ENCODE peak calls at places on chromosomes 1 and 21, in eight cellular contexts. One of them, this sample, is unnamed.

GRCh38 chr1:80924290-80924689 is 876.4 kb upstream of the ADGRL2 start:
- DNase-seq in C1 segment of cervical spinal cord: no peak
- DNase-seq in BJ: no peak
- DNase-seq in NCI-H1092: no peak
- DNase-seq in AG09319: no peak
- DNase-seq in NCI-H1417: no peak
- DNase-seq in iris pigment epithelial cell: no peak
- DNase-seq in stimulated activated CD4-positive, alpha-beta T cell treated with anti-CD3 and anti-CD28 coated beads, Interleukin-4, amount 100 ng/mL, for 1 hour: no peak
- DNase-seq in this sample: no peak

GRCh38 chr1:100482167-100482566 is 55.8 kb upstream of the GPR88 start:
- DNase-seq in stimulated activated CD4-positive, alpha-beta T cell treated with anti-CD3 and anti-CD28 coated beads, Interleukin-4, amount 100 ng/mL, for 1 hour: no peak
- DNase-seq in C1 segment of cervical spinal cord: no peak
- DNase-seq in iris pigment epithelial cell: no peak
- DNase-seq in NCI-H1417: no peak
- DNase-seq in AG09319: no peak
- DNase-seq in BJ: no peak
- DNase-seq in NCI-H1092: no peak
- DNase-seq in this sample: no peak

GRCh38 chr1:1157914-1158710 is 15.6 kb upstream of the TTLL10 start:
- DNase-seq in iris pigment epithelial cell: peak
- DNase-seq in AG09319: no peak
- DNase-seq in NCI-H1092: no peak
- DNase-seq in stimulated activated CD4-positive, alpha-beta T cell treated with anti-CD3 and anti-CD28 coated beads, Interleukin-4, amount 100 ng/mL, for 1 hour: peak
- DNase-seq in NCI-H1417: peak
- DNase-seq in C1 segment of cervical spinal cord: peak
- DNase-seq in BJ: no peak
- DNase-seq in this sample: peak

GRCh38 chr1:55868026-55868425 is 652.9 kb upstream of the USP24 start:
- DNase-seq in AG09319: no peak
- DNase-seq in BJ: no peak
- DNase-seq in stimulated activated CD4-positive, alpha-beta T cell treated with anti-CD3 and anti-CD28 coated beads, Interleukin-4, amount 100 ng/mL, for 1 hour: no peak
- DNase-seq in iris pigment epithelial cell: peak
- DNase-seq in NCI-H1417: peak
- DNase-seq in C1 segment of cervical spinal cord: no peak
- DNase-seq in NCI-H1092: no peak
- DNase-seq in this sample: no peak

GRCh38 chr1:31239653-31240241 is at the start of gene NKAIN1:
- DNase-seq in iris pigment epithelial cell: peak
- DNase-seq in C1 segment of cervical spinal cord: no peak
- DNase-seq in BJ: no peak
- DNase-seq in NCI-H1092: peak
- DNase-seq in NCI-H1417: peak
- DNase-seq in AG09319: no peak
- DNase-seq in stimulated activated CD4-positive, alpha-beta T cell treated with anti-CD3 and anti-CD28 coated beads, Interleukin-4, amount 100 ng/mL, for 1 hour: no peak
- DNase-seq in this sample: peak

GRCh38 chr1:183734600-183735036 is 70.3 kb upstream of the RGL1 start:
- DNase-seq in C1 segment of cervical spinal cord: peak
- DNase-seq in AG09319: no peak
- DNase-seq in iris pigment epithelial cell: peak
- DNase-seq in stimulated activated CD4-positive, alpha-beta T cell treated with anti-CD3 and anti-CD28 coated beads, Interleukin-4, amount 100 ng/mL, for 1 hour: no peak
- DNase-seq in NCI-H1092: no peak
- DNase-seq in NCI-H1417: no peak
- DNase-seq in BJ: peak
- DNase-seq in this sample: peak

GRCh38 chr21:44454747-44455523 is at the start of gene LRRC3:
- DNase-seq in NCI-H1092: peak
- DNase-seq in iris pigment epithelial cell: peak
- DNase-seq in C1 segment of cervical spinal cord: no peak
- DNase-seq in stimulated activated CD4-positive, alpha-beta T cell treated with anti-CD3 and anti-CD28 coated beads, Interleukin-4, amount 100 ng/mL, for 1 hour: peak
- DNase-seq in NCI-H1417: peak
- DNase-seq in AG09319: peak
- DNase-seq in BJ: peak
- DNase-seq in this sample: peak

GRCh38 chr1:93839756-93840155 is 39.2 kb downstream of the DNTTIP2 start:
- DNase-seq in NCI-H1417: no peak
- DNase-seq in stimulated activated CD4-positive, alpha-beta T cell treated with anti-CD3 and anti-CD28 coated beads, Interleukin-4, amount 100 ng/mL, for 1 hour: no peak
- DNase-seq in AG09319: no peak
- DNase-seq in NCI-H1092: no peak
- DNase-seq in BJ: no peak
- DNase-seq in C1 segment of cervical spinal cord: no peak
- DNase-seq in iris pigment epithelial cell: no peak
- DNase-seq in this sample: no peak

GRCh38 chr1:14668448-14669029 is 70.1 kb downstream of the KAZN start:
- DNase-seq in stimulated activated CD4-positive, alpha-beta T cell treated with anti-CD3 and anti-CD28 coated beads, Interleukin-4, amount 100 ng/mL, for 1 hour: no peak
- DNase-seq in AG09319: no peak
- DNase-seq in NCI-H1417: no peak
- DNase-seq in C1 segment of cervical spinal cord: no peak
- DNase-seq in iris pigment epithelial cell: no peak
- DNase-seq in BJ: no peak
- DNase-seq in NCI-H1092: no peak
- DNase-seq in this sample: no peak

GRCh38 chr21:34807146-34807880 is 138.5 kb downstream of the CLIC6 start:
- DNase-seq in iris pigment epithelial cell: peak
- DNase-seq in NCI-H1092: no peak
- DNase-seq in C1 segment of cervical spinal cord: no peak
- DNase-seq in BJ: peak
- DNase-seq in NCI-H1417: no peak
- DNase-seq in AG09319: peak
- DNase-seq in stimulated activated CD4-positive, alpha-beta T cell treated with anti-CD3 and anti-CD28 coated beads, Interleukin-4, amount 100 ng/mL, for 1 hour: peak
- DNase-seq in this sample: peak

GRCh38 chr1:212219679-212220463 is 65.3 kb upstream of the PPP2R5A start:
- DNase-seq in AG09319: no peak
- DNase-seq in NCI-H1417: no peak
- DNase-seq in C1 segment of cervical spinal cord: no peak
- DNase-seq in NCI-H1092: no peak
- DNase-seq in iris pigment epithelial cell: peak
- DNase-seq in BJ: no peak
- DNase-seq in stimulated activated CD4-positive, alpha-beta T cell treated with anti-CD3 and anti-CD28 coated beads, Interleukin-4, amount 100 ng/mL, for 1 hour: no peak
- DNase-seq in this sample: peak

GRCh38 chr1:5905431-5905830 is 86.8 kb downstream of the NPHP4 start:
- DNase-seq in AG09319: no peak
- DNase-seq in NCI-H1417: no peak
- DNase-seq in iris pigment epithelial cell: no peak
- DNase-seq in stimulated activated CD4-positive, alpha-beta T cell treated with anti-CD3 and anti-CD28 coated beads, Interleukin-4, amount 100 ng/mL, for 1 hour: no peak
- DNase-seq in C1 segment of cervical spinal cord: no peak
- DNase-seq in NCI-H1092: no peak
- DNase-seq in BJ: no peak
- DNase-seq in this sample: no peak

GRCh38 chr1:176775996-176776395 is 313.0 kb downstream of the PAPPA2 start:
- DNase-seq in NCI-H1092: no peak
- DNase-seq in BJ: no peak
- DNase-seq in stimulated activated CD4-positive, alpha-beta T cell treated with anti-CD3 and anti-CD28 coated beads, Interleukin-4, amount 100 ng/mL, for 1 hour: no peak
- DNase-seq in NCI-H1417: no peak
- DNase-seq in iris pigment epithelial cell: no peak
- DNase-seq in C1 segment of cervical spinal cord: no peak
- DNase-seq in AG09319: no peak
- DNase-seq in this sample: no peak

GRCh38 chr1:55916480-55916879 is 662.9 kb downstream of the PLPP3 start:
- DNase-seq in NCI-H1417: no peak
- DNase-seq in C1 segment of cervical spinal cord: no peak
- DNase-seq in BJ: peak
- DNase-seq in iris pigment epithelial cell: peak
- DNase-seq in stimulated activated CD4-positive, alpha-beta T cell treated with anti-CD3 and anti-CD28 coated beads, Interleukin-4, amount 100 ng/mL, for 1 hour: no peak
- DNase-seq in NCI-H1092: no peak
- DNase-seq in AG09319: peak
- DNase-seq in this sample: no peak

GRCh38 chr21:37758997-37759396 is 157.3 kb downstream of the KCNJ6 start:
- DNase-seq in BJ: no peak
- DNase-seq in iris pigment epithelial cell: peak
- DNase-seq in NCI-H1092: peak
- DNase-seq in NCI-H1417: no peak
- DNase-seq in stimulated activated CD4-positive, alpha-beta T cell treated with anti-CD3 and anti-CD28 coated beads, Interleukin-4, amount 100 ng/mL, for 1 hour: no peak
- DNase-seq in AG09319: peak
- DNase-seq in C1 segment of cervical spinal cord: no peak
- DNase-seq in this sample: peak

GRCh38 chr1:237677979-237678378 is 212.7 kb downstream of the ZP4 start:
- DNase-seq in iris pigment epithelial cell: peak
- DNase-seq in NCI-H1417: no peak
- DNase-seq in stimulated activated CD4-positive, alpha-beta T cell treated with anti-CD3 and anti-CD28 coated beads, Interleukin-4, amount 100 ng/mL, for 1 hour: no peak
- DNase-seq in C1 segment of cervical spinal cord: no peak
- DNase-seq in AG09319: no peak
- DNase-seq in NCI-H1092: peak
- DNase-seq in BJ: peak
- DNase-seq in this sample: peak

GRCh38 chr1:166865931-166866330 is 10.1 kb downstream of the TADA1 start:
- DNase-seq in BJ: no peak
- DNase-seq in C1 segment of cervical spinal cord: no peak
- DNase-seq in stimulated activated CD4-positive, alpha-beta T cell treated with anti-CD3 and anti-CD28 coated beads, Interleukin-4, amount 100 ng/mL, for 1 hour: no peak
- DNase-seq in AG09319: no peak
- DNase-seq in NCI-H1092: no peak
- DNase-seq in iris pigment epithelial cell: peak
- DNase-seq in NCI-H1417: no peak
- DNase-seq in this sample: peak

GRCh38 chr1:91555074-91555730 is 54.6 kb downstream of the CDC7 start:
- DNase-seq in AG09319: no peak
- DNase-seq in NCI-H1092: no peak
- DNase-seq in stimulated activated CD4-positive, alpha-beta T cell treated with anti-CD3 and anti-CD28 coated beads, Interleukin-4, amount 100 ng/mL, for 1 hour: no peak
- DNase-seq in iris pigment epithelial cell: peak
- DNase-seq in C1 segment of cervical spinal cord: no peak
- DNase-seq in BJ: no peak
- DNase-seq in NCI-H1417: no peak
- DNase-seq in this sample: no peak

GRCh38 chr1:84379128-84379527 is 19.2 kb upstream of the DNASE2B start:
- DNase-seq in stimulated activated CD4-positive, alpha-beta T cell treated with anti-CD3 and anti-CD28 coated beads, Interleukin-4, amount 100 ng/mL, for 1 hour: no peak
- DNase-seq in BJ: peak
- DNase-seq in AG09319: peak
- DNase-seq in NCI-H1417: no peak
- DNase-seq in C1 segment of cervical spinal cord: no peak
- DNase-seq in NCI-H1092: no peak
- DNase-seq in iris pigment epithelial cell: peak
- DNase-seq in this sample: no peak

GRCh38 chr1:64000021-64000420 is 203.4 kb upstream of the UBE2U start:
- DNase-seq in BJ: peak
- DNase-seq in iris pigment epithelial cell: peak
- DNase-seq in NCI-H1092: no peak
- DNase-seq in C1 segment of cervical spinal cord: no peak
- DNase-seq in stimulated activated CD4-positive, alpha-beta T cell treated with anti-CD3 and anti-CD28 coated beads, Interleukin-4, amount 100 ng/mL, for 1 hour: no peak
- DNase-seq in AG09319: peak
- DNase-seq in NCI-H1417: no peak
- DNase-seq in this sample: no peak

GRCh38 chr1:231107600-231108326 is 54.1 kb upstream of the TRIM67 start:
- DNase-seq in NCI-H1092: no peak
- DNase-seq in BJ: no peak
- DNase-seq in C1 segment of cervical spinal cord: no peak
- DNase-seq in stimulated activated CD4-positive, alpha-beta T cell treated with anti-CD3 and anti-CD28 coated beads, Interleukin-4, amount 100 ng/mL, for 1 hour: no peak
- DNase-seq in AG09319: no peak
- DNase-seq in iris pigment epithelial cell: peak
- DNase-seq in NCI-H1417: no peak
- DNase-seq in this sample: no peak

GRCh38 chr1:37177230-37177864 is 143.0 kb upstream of the GRIK3 start:
- DNase-seq in NCI-H1092: peak
- DNase-seq in stimulated activated CD4-positive, alpha-beta T cell treated with anti-CD3 and anti-CD28 coated beads, Interleukin-4, amount 100 ng/mL, for 1 hour: no peak
- DNase-seq in NCI-H1417: peak
- DNase-seq in C1 segment of cervical spinal cord: no peak
- DNase-seq in AG09319: no peak
- DNase-seq in BJ: no peak
- DNase-seq in iris pigment epithelial cell: peak
- DNase-seq in this sample: peak

GRCh38 chr1:8512504-8512903 is 194.6 kb downstream of the SLC45A1 start:
- DNase-seq in NCI-H1092: no peak
- DNase-seq in C1 segment of cervical spinal cord: no peak
- DNase-seq in iris pigment epithelial cell: no peak
- DNase-seq in stimulated activated CD4-positive, alpha-beta T cell treated with anti-CD3 and anti-CD28 coated beads, Interleukin-4, amount 100 ng/mL, for 1 hour: no peak
- DNase-seq in AG09319: no peak
- DNase-seq in NCI-H1417: no peak
- DNase-seq in BJ: no peak
- DNase-seq in this sample: no peak

GRCh38 chr1:219039755-219040154 is 133.9 kb upstream of the LYPLAL1 start:
- DNase-seq in stimulated activated CD4-positive, alpha-beta T cell treated with anti-CD3 and anti-CD28 coated beads, Interleukin-4, amount 100 ng/mL, for 1 hour: no peak
- DNase-seq in AG09319: no peak
- DNase-seq in iris pigment epithelial cell: peak
- DNase-seq in C1 segment of cervical spinal cord: no peak
- DNase-seq in NCI-H1092: no peak
- DNase-seq in BJ: no peak
- DNase-seq in NCI-H1417: no peak
- DNase-seq in this sample: no peak

GRCh38 chr1:172344444-172344843 is 76.0 kb upstream of the C1orf105 start:
- DNase-seq in stimulated activated CD4-positive, alpha-beta T cell treated with anti-CD3 and anti-CD28 coated beads, Interleukin-4, amount 100 ng/mL, for 1 hour: no peak
- DNase-seq in NCI-H1417: no peak
- DNase-seq in C1 segment of cervical spinal cord: no peak
- DNase-seq in AG09319: no peak
- DNase-seq in iris pigment epithelial cell: no peak
- DNase-seq in BJ: no peak
- DNase-seq in NCI-H1092: no peak
- DNase-seq in this sample: no peak

GRCh38 chr1:10631811-10632481 is 157.2 kb downstream of the PEX14 start:
- DNase-seq in stimulated activated CD4-positive, alpha-beta T cell treated with anti-CD3 and anti-CD28 coated beads, Interleukin-4, amount 100 ng/mL, for 1 hour: no peak
- DNase-seq in NCI-H1417: no peak
- DNase-seq in AG09319: no peak
- DNase-seq in C1 segment of cervical spinal cord: no peak
- DNase-seq in NCI-H1092: no peak
- DNase-seq in iris pigment epithelial cell: no peak
- DNase-seq in BJ: no peak
- DNase-seq in this sample: no peak

GRCh38 chr21:38809170-38809878 is 3.6 kb downstream of the ETS2 start:
- DNase-seq in AG09319: no peak
- DNase-seq in C1 segment of cervical spinal cord: no peak
- DNase-seq in iris pigment epithelial cell: no peak
- DNase-seq in BJ: no peak
- DNase-seq in stimulated activated CD4-positive, alpha-beta T cell treated with anti-CD3 and anti-CD28 coated beads, Interleukin-4, amount 100 ng/mL, for 1 hour: no peak
- DNase-seq in NCI-H1417: no peak
- DNase-seq in NCI-H1092: no peak
- DNase-seq in this sample: no peak

GRCh38 chr1:20792177-20792576 is 5.1 kb upstream of the HP1BP3 start:
- DNase-seq in iris pigment epithelial cell: peak
- DNase-seq in stimulated activated CD4-positive, alpha-beta T cell treated with anti-CD3 and anti-CD28 coated beads, Interleukin-4, amount 100 ng/mL, for 1 hour: no peak
- DNase-seq in NCI-H1417: no peak
- DNase-seq in NCI-H1092: no peak
- DNase-seq in AG09319: peak
- DNase-seq in C1 segment of cervical spinal cord: no peak
- DNase-seq in BJ: peak
- DNase-seq in this sample: peak